ENCODE peak calls at places on chromosomes 16 and 17, in six cellular contexts. Y, S, T, E, K and Z are unnamed samples. For H3K36me3, H3K4me1 and H3K27me3, the result is how much of the 10 kb centered on the place peaks cover.

GRCh38 chr16:84109598-84110325 is 7.0 kb downstream of the MBTPS1 start:
- DNase-seq in Y (no peak), S (no peak), T (peak), E (no peak), K (no peak), Z (no peak)

GRCh38 chr16:22945361-22945760 is 131.4 kb downstream of the HS3ST2 start:
- DNase-seq in Y (no peak), S (no peak), T (no peak), E (no peak), K (no peak), Z (no peak)

GRCh38 chr17:82931696-82932060 is 91.9 kb upstream of the ZNF750 start:
- DNase-seq in Y (peak), S (no peak), T (peak), E (no peak), K (peak), Z (peak)

GRCh38 chr16:50260206-50261159 is 5.9 kb upstream of the ADCY7 start:
- DNase-seq in Y (no peak), S (no peak), T (no peak), E (no peak), K (no peak), Z (no peak)

GRCh38 chr17:35423761-35424160 is 8.5 kb downstream of the SLFN12 start:
- DNase-seq in Y (no peak), S (no peak), T (peak), E (no peak), K (no peak), Z (no peak)

GRCh38 chr16:9206156-9206555 is 114.7 kb downstream of the HAPSTR1 start:
- DNase-seq in Y (no peak), S (no peak), T (no peak), E (no peak), K (no peak), Z (no peak)

GRCh38 chr16:84881702-84882521 is 62.1 kb downstream of the CRISPLD2 start:
- DNase-seq in Y (no peak), S (no peak), T (peak), E (no peak), K (no peak), Z (no peak)

GRCh38 chr16:15493416-15494181 is 59.2 kb downstream of the BMERB1 start:
- DNase-seq in Y (no peak), S (no peak), T (peak), E (no peak), K (no peak), Z (no peak)

GRCh38 chr17:17760872-17761550 is 75.8 kb downstream of the SREBF1 start:
- DNase-seq in Y (no peak), S (no peak), T (no peak), E (no peak), K (no peak), Z (no peak)

GRCh38 chr17:76179496-76180467 is 38.7 kb upstream of the FOXJ1 start:
- DNase-seq in Y (no peak), S (peak), T (peak), E (no peak), K (no peak), Z (no peak)

GRCh38 chr17:29133146-29133713 is 47.0 kb downstream of the MYO18A start:
- DNase-seq in Y (no peak), S (no peak), T (peak), E (no peak), K (no peak), Z (peak)

GRCh38 chr16:23491490-23492391 is 18.6 kb downstream of the GGA2 start:
- DNase-seq in Y (no peak), S (no peak), T (peak), E (no peak), K (no peak), Z (no peak)

GRCh38 chr16:85227262-85227923 is 115.1 kb upstream of the CIBAR2 start:
- DNase-seq in Y (no peak), S (no peak), T (no peak), E (no peak), K (no peak), Z (no peak)

GRCh38 chr16:73069581-73070262 is 21.8 kb upstream of the ZFHX3 start:
- DNase-seq in Y (no peak), S (no peak), T (no peak), E (no peak), K (no peak), Z (no peak)

GRCh38 chr17:58312021-58312630 is 16.5 kb downstream of the TSPOAP1 start:
- DNase-seq in Y (peak), S (no peak), T (no peak), E (no peak), K (no peak), Z (no peak)

GRCh38 chr16:20987049-20987448 is 86.5 kb downstream of the LYRM1 start:
- DNase-seq in Y (no peak), S (no peak), T (no peak), E (no peak), K (no peak), Z (no peak)

GRCh38 chr16:75550211-75550662 is 5.8 kb downstream of the TMEM231 start:
- DNase-seq in Y (peak), S (peak), T (peak), E (no peak), K (no peak), Z (no peak)

GRCh38 chr16:946048-946395 is 24.8 kb downstream of the LMF1 start:
- DNase-seq in Y (no peak), S (no peak), T (peak), E (no peak), K (no peak), Z (no peak)

GRCh38 chr17:4009164-4009785 is 45.0 kb upstream of the ATP2A3 start:
- DNase-seq in Y (no peak), S (no peak), T (peak), E (no peak), K (no peak), Z (no peak)

GRCh38 chr16:78443780-78444422 is 344.4 kb downstream of the WWOX start:
- DNase-seq in Y (no peak), S (no peak), T (no peak), E (no peak), K (no peak), Z (no peak)

GRCh38 chr17:15510361-15510760 is 42.9 kb upstream of the CDRT4 start:
- DNase-seq in Y (no peak), S (no peak), T (peak), E (no peak), K (no peak), Z (no peak)

GRCh38 chr17:63705657-63706056 is 5.7 kb upstream of the LIMD2 start:
- DNase-seq in Y (no peak), S (no peak), T (no peak), E (no peak), K (no peak), Z (no peak)

GRCh38 chr16:89670496-89671431 is 13.1 kb downstream of the SPATA33 start:
- DNase-seq in Y (no peak), S (no peak), T (peak), E (no peak), K (no peak), Z (no peak)

GRCh38 chr17:8728251-8728925 is 16.2 kb downstream of the CCDC42 start:
- DNase-seq in Y (no peak), S (no peak), T (no peak), E (no peak), K (no peak), Z (no peak)

GRCh38 chr17:28760987-28761562 is 17.3 kb downstream of the TRAF4 start:
- DNase-seq in Y (peak), S (no peak), T (peak), E (no peak), K (no peak), Z (no peak)

GRCh38 chr17:43356999-43357398 is 41.8 kb upstream of the ARL4D start:
- DNase-seq in Y (no peak), S (no peak), T (peak), E (peak), K (no peak), Z (no peak)

GRCh38 chr17:48515925-48516900 is 14.6 kb downstream of the HOXB1 start:
- DNase-seq in Y (no peak), S (no peak), T (no peak), E (no peak), K (no peak), Z (no peak)

GRCh38 chr17:64498308-64499203 is 1.7 kb upstream of the POLG2 start:
- DNase-seq in Y (no peak), S (peak), T (no peak), E (no peak), K (no peak), Z (no peak)

GRCh38 chr17:27319536-27320221 is 25.8 kb downstream of the WSB1 start:
- DNase-seq in Y (peak), S (no peak), T (peak), E (no peak), K (no peak), Z (no peak)

GRCh38 chr16:69924777-69925191 is 26.4 kb upstream of the CLEC18A start:
- DNase-seq in Y (no peak), S (no peak), T (peak), E (no peak), K (peak), Z (peak)

GRCh38 chr16:61862221-61862620 is 174.0 kb downstream of the CDH8 start:
- DNase-seq in Y (no peak), S (no peak), T (no peak), E (no peak), K (no peak), Z (no peak)

GRCh38 chr16:23026777-23027362 is 122.4 kb downstream of the USP31 start:
- DNase-seq in Y (no peak), S (no peak), T (peak), E (no peak), K (no peak), Z (no peak)

GRCh38 chr17:43953746-43954145 is at the start of gene PYY:
- DNase-seq in Y (no peak), S (no peak), T (no peak), E (no peak), K (no peak), Z (no peak)

GRCh38 chr17:41885733-41886132 is 20.5 kb upstream of the KLHL11 start:
- DNase-seq in Y (no peak), S (no peak), T (no peak), E (no peak), K (no peak), Z (no peak)
- H3K36me3 ChIP-seq in Y (half or more), S (half or more), T (half or more), E (half or more), K (under half), Z (half or more)

DNA sequence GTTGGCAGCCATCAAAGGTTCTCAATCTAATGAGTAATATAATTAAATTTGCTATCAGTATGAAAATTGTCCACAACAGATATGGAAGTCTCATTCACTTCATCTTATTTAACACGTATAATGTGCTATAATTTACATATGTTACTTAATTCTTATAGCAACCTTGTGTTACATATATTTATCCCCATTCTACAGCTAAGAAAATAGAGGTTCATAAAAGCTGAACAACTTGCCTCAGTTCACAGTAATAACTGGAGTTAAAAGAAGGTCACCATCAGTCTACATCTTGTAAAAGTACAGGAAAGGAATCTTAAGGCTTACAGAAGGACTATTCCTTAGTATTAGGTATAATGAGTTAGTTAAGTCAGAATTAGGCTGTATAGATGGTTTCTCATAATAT is 27.9 kb downstream of the STXBP4 start:
- DNase-seq in Y (no peak), S (no peak), T (no peak), E (no peak), K (no peak), Z (no peak)
- H3K4me1 ChIP-seq in Y (under half), S (under half), T (under half), E (under half), K (under half), Z (under half)

DNA sequence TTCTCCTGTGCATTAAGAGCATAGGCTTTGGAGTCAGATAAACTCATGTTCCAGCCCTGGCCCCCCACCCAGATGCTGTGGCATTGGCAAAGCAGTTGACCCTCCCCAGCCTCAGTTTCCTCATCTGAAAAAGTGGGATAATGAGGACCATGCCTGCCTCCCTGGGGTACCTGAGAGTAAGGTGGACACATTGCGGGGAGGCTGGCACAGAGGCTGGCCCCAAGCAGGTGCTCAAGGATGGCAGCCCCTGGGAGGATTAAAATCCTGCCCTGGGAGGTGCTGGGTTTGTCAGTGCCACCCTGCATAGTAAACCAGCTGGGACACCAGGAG is 11.8 kb downstream of the ENPP7 start:
- DNase-seq in Y (no peak), S (no peak), T (no peak), E (no peak), K (no peak), Z (no peak)
- H3K27me3 ChIP-seq in Y (under half), S (under half), T (half or more), E (half or more), K (under half), Z (under half)

GRCh38 chr17:36535669-36536081 is 888 bp downstream of the PIGW start:
- DNase-seq in Y (no peak), S (no peak), T (no peak), E (no peak), K (no peak), Z (no peak)
- H3K36me3 ChIP-seq in Y (under half), S (under half), T (under half), E (half or more), K (under half), Z (under half)

DNA sequence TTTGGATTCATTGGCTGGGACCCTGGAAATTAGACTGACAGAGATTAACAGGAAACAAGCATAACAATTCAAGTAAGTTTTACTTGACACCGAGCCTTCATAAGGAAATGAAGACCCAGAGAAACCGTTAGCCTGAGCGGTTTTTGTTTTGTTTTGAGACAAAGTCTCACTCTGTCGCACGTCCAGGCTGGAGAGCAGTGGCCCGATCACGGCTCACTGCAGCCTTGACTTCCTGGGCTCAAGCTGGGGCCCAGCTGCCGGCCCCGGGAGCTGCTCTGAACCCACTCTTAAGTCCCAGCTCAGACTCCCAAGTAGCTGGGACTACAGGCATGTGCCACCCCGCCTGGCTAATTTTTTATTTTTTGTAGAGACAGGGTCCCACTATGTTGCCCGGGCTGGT is 321.3 kb downstream of the SEC14L1 start:
- DNase-seq in Y (no peak), S (peak), T (no peak), E (no peak), K (no peak), Z (no peak)
- H3K4me1 ChIP-seq in Y (half or more), S (half or more), T (under half), E (under half), K (under half), Z (under half)

GRCh38 chr17:74860999-74861553 is 1.4 kb upstream of the GRIN2C start:
- DNase-seq in Y (no peak), S (no peak), T (no peak), E (no peak), K (no peak), Z (no peak)
- H3K27me3 ChIP-seq in Y (under half), S (under half), T (half or more), E (half or more), K (under half), Z (under half)

GRCh38 chr17:19292377-19292711 is 55.2 kb downstream of the EPN2 start:
- DNase-seq in Y (no peak), S (no peak), T (no peak), E (no peak), K (no peak), Z (no peak)
- H3K36me3 ChIP-seq in Y (under half), S (under half), T (under half), E (under half), K (under half), Z (under half)

GRCh38 chr16:17989255-17989654 is 347.3 kb downstream of the NPIPA8 start:
- DNase-seq in Y (no peak), S (no peak), T (no peak), E (no peak), K (no peak), Z (no peak)

GRCh38 chr16:17992416-17992815 is 344.1 kb downstream of the NPIPA8 start:
- DNase-seq in Y (no peak), S (no peak), T (no peak), E (no peak), K (no peak), Z (no peak)

GRCh38 chr16:17998550-17998949 is 338.0 kb downstream of the NPIPA8 start:
- DNase-seq in Y (no peak), S (no peak), T (no peak), E (no peak), K (no peak), Z (no peak)

DNA sequence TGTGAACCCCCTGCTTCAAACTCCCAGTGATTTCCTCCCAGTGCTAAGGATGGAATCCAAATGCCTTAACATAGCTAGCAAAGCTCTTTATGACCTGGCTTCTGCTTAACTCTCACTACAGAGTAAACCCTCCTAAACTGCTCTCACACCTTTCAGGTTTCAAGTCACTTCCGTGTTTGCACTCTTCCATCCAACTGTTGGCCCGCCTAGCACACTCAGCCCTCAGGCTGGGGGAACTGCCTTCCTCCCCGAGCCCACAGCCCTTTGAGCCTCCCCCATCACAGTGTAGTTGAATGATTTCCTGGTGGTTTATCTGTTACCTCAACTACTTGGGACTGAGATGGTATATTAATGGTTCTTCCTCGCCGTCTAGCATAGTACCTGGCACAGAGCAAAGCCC is 342.5 kb downstream of the NPIPA8 start:
- DNase-seq in Y (no peak), S (no peak), T (no peak), E (no peak), K (no peak), Z (no peak)
- H3K4me1 ChIP-seq in Y (under half), S (under half), T (under half), E (under half), K (under half), Z (under half)

GRCh38 chr16:88088161-88088581 is 136.9 kb downstream of the BANP start:
- DNase-seq in Y (no peak), S (no peak), T (peak), E (no peak), K (no peak), Z (peak)
- H3K27me3 ChIP-seq in Y (under half), S (under half), T (under half), E (under half), K (under half), Z (under half)